ENCODE peak calls at places on chromosomes 5 and 9, in ten cellular contexts. One of them, this sample, is unnamed.
A peak's percentile ranks its signal among the peaks of the same experiment; 100 is the strongest.

GRCh38 chr5:79878721-79879336 is 112.2 kb downstream of the MTX3 start:
- DNase-seq in AG04449: no peak
- DNase-seq in fibroblast of mammary gland: peak; percentile 12
- DNase-seq in IMR-90: no peak
- DNase-seq in heart left ventricle: no peak
- DNase-seq in PC-3: peak; percentile 31
- DNase-seq in HCT116: peak; percentile 31
- DNase-seq in progenitor cell of endocrine pancreas: no peak
- DNase-seq in RWPE1: peak; percentile 33
- DNase-seq in A549: peak; percentile 11
- DNase-seq in this sample: no peak

GRCh38 chr5:128224336-128224735 is 140.8 kb downstream of the SLC12A2 start:
- DNase-seq in A549: no peak
- DNase-seq in AG04449: no peak
- DNase-seq in HCT116: no peak
- DNase-seq in RWPE1: no peak
- DNase-seq in PC-3: no peak
- DNase-seq in IMR-90: no peak
- DNase-seq in heart left ventricle: no peak
- DNase-seq in fibroblast of mammary gland: peak; percentile 29
- DNase-seq in progenitor cell of endocrine pancreas: no peak
- DNase-seq in this sample: no peak

GRCh38 chr9:69674741-69675438 is 2.7 kb upstream of the APBA1 start:
- DNase-seq in A549: no peak
- DNase-seq in IMR-90: peak; percentile 94
- DNase-seq in heart left ventricle: no peak
- DNase-seq in HCT116: no peak
- DNase-seq in AG04449: peak; percentile 87
- DNase-seq in fibroblast of mammary gland: peak; percentile 94
- DNase-seq in PC-3: peak; percentile 53
- DNase-seq in RWPE1: peak; percentile 47
- DNase-seq in progenitor cell of endocrine pancreas: no peak
- DNase-seq in this sample: no peak

GRCh38 chr5:1054018-1054798 is 45.6 kb downstream of the NKD2 start:
- DNase-seq in RWPE1: no peak
- DNase-seq in AG04449: no peak
- DNase-seq in PC-3: no peak
- DNase-seq in heart left ventricle: peak; percentile 30
- DNase-seq in A549: no peak
- DNase-seq in progenitor cell of endocrine pancreas: no peak
- DNase-seq in HCT116: no peak
- DNase-seq in IMR-90: no peak
- DNase-seq in fibroblast of mammary gland: no peak
- DNase-seq in this sample: no peak

GRCh38 chr5:40383719-40384651 is 295.7 kb upstream of the PTGER4 start:
- DNase-seq in PC-3: peak; percentile 92
- DNase-seq in HCT116: no peak
- DNase-seq in fibroblast of mammary gland: peak; percentile 64
- DNase-seq in RWPE1: peak; percentile 56
- DNase-seq in heart left ventricle: no peak
- DNase-seq in progenitor cell of endocrine pancreas: no peak
- DNase-seq in A549: peak; percentile 23
- DNase-seq in IMR-90: peak; percentile 87
- DNase-seq in AG04449: peak; percentile 57
- DNase-seq in this sample: no peak

GRCh38 chr5:34022131-34022705 is 14.4 kb upstream of the AMACR start:
- DNase-seq in IMR-90: peak; percentile 47
- DNase-seq in fibroblast of mammary gland: peak; percentile 30
- DNase-seq in PC-3: peak; percentile 59
- DNase-seq in AG04449: no peak
- DNase-seq in HCT116: no peak
- DNase-seq in A549: no peak
- DNase-seq in progenitor cell of endocrine pancreas: no peak
- DNase-seq in RWPE1: no peak
- DNase-seq in heart left ventricle: no peak
- DNase-seq in this sample: no peak

GRCh38 chr5:99940540-99940939 is 594.6 kb upstream of the FAM174A start:
- DNase-seq in RWPE1: no peak
- DNase-seq in PC-3: no peak
- DNase-seq in fibroblast of mammary gland: no peak
- DNase-seq in IMR-90: no peak
- DNase-seq in progenitor cell of endocrine pancreas: no peak
- DNase-seq in heart left ventricle: no peak
- DNase-seq in A549: no peak
- DNase-seq in HCT116: no peak
- DNase-seq in AG04449: no peak
- DNase-seq in this sample: no peak

GRCh38 chr5:159106569-159107282 is 7.0 kb upstream of the EBF1 start:
- DNase-seq in AG04449: no peak
- DNase-seq in IMR-90: peak; percentile 52
- DNase-seq in RWPE1: peak; percentile 80
- DNase-seq in HCT116: peak; percentile 33
- DNase-seq in progenitor cell of endocrine pancreas: peak; percentile 75
- DNase-seq in fibroblast of mammary gland: peak; percentile 77
- DNase-seq in PC-3: peak; percentile 69
- DNase-seq in A549: peak; percentile 73
- DNase-seq in heart left ventricle: peak; percentile 85
- DNase-seq in this sample: no peak

GRCh38 chr9:125431741-125432271 is 170.2 kb downstream of the GAPVD1 start:
- DNase-seq in fibroblast of mammary gland: no peak
- DNase-seq in PC-3: no peak
- DNase-seq in AG04449: no peak
- DNase-seq in RWPE1: no peak
- DNase-seq in A549: no peak
- DNase-seq in heart left ventricle: peak; percentile 18
- DNase-seq in progenitor cell of endocrine pancreas: no peak
- DNase-seq in IMR-90: no peak
- DNase-seq in HCT116: no peak
- DNase-seq in this sample: no peak

GRCh38 chr9:37286530-37287175 is 135.8 kb upstream of the GRHPR start:
- DNase-seq in HCT116: no peak
- DNase-seq in progenitor cell of endocrine pancreas: no peak
- DNase-seq in fibroblast of mammary gland: no peak
- DNase-seq in IMR-90: no peak
- DNase-seq in A549: no peak
- DNase-seq in PC-3: no peak
- DNase-seq in AG04449: no peak
- DNase-seq in heart left ventricle: no peak
- DNase-seq in RWPE1: no peak
- DNase-seq in this sample: no peak

GRCh38 chr9:75088646-75089368 is 493 bp downstream of the OSTF1 start:
- DNase-seq in heart left ventricle: peak; percentile 87
- DNase-seq in IMR-90: peak; percentile 68
- DNase-seq in HCT116: no peak
- DNase-seq in A549: peak; percentile 54
- DNase-seq in fibroblast of mammary gland: peak; percentile 74
- DNase-seq in RWPE1: peak; percentile 63
- DNase-seq in PC-3: peak; percentile 58
- DNase-seq in progenitor cell of endocrine pancreas: no peak
- DNase-seq in AG04449: no peak
- DNase-seq in this sample: peak; percentile 84

DNA sequence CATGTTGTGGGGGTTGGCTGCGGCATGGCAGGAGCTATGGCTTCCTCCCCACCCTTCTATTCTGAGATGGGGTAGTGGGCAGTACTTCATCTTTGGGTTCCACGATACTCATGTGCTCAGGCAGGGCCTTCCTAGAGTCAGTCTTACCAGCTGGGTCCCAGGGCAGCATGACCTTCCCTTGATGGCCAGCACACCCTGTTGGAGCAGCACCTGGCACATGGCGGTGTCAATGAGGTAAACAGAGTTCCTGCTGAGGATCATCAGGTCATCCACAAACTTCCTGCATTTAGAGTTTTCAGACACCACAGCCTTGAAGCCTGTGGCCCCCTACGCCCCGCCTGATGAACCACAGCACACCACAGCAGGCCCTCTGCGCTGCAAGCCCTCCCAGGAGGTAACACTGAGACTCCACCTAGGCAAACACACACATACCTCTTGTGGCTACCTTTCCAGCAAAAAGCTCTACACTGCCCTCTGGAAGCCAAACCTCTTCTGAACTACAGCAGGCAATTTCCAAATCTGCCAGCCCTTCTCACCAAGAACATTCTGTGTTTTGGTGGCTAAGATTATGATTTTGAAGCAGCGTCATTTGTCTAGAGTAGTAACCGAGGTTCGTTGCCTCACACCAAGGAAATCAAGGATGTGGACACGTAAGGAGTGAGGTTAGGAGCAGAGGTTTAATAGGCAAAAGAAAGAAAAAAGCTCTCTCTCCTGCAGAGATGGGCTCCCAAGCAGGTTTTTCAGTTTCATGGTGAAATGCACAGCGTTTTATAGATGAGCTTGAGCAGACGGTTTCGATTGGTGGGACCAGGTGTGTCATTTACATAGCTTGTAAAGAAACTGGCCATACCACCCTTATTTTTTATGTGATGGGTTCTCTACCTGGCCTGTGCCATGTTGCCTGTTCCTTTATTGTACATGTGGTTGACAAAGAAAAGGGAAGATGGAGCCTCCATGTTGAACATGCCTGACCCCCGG is 20.3 kb upstream of the TMEM174 start:
- DNase-seq in PC-3: peak; percentile 20
- DNase-seq in AG04449: no peak
- DNase-seq in heart left ventricle: no peak
- DNase-seq in RWPE1: no peak
- DNase-seq in fibroblast of mammary gland: no peak
- DNase-seq in A549: no peak
- DNase-seq in IMR-90: no peak
- DNase-seq in progenitor cell of endocrine pancreas: no peak
- DNase-seq in HCT116: peak; percentile 6
- DNase-seq in this sample: no peak
- TF ChIP-seq CTCF in PC-3: peak; percentile 29
- TF ChIP-seq CTCF in AG04449: no peak
- TF ChIP-seq CTCF in heart left ventricle: no peak
- TF ChIP-seq CTCF in RWPE1: no peak
- TF ChIP-seq CTCF in fibroblast of mammary gland: no peak
- TF ChIP-seq CTCF in A549: no peak
- TF ChIP-seq CTCF in IMR-90: no peak
- TF ChIP-seq CTCF in progenitor cell of endocrine pancreas: peak; percentile 17
- TF ChIP-seq CTCF in HCT116: peak; percentile 37
- TF ChIP-seq CTCF in this sample: no peak

DNA sequence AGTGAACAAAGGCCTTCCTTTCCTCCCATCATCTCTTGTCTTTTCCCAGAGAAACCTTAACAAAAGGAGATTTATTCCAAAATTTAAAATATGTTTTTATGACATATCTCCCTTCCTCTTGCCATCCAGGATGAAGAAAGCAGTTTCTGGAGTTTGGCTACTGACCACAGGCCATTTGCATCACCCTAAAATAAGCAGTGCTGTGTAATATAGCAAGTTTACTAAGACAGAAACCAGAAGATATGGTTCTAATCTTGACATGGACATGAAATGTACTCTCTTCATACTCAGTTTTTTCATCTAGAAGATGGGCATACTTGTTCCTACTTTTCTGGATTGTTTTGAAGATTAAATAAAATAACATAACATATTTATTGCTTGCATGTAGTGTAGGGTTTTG is 50.2 kb upstream of the ZFAND5 start:
- DNase-seq in RWPE1: no peak
- DNase-seq in IMR-90: no peak
- DNase-seq in A549: no peak
- DNase-seq in heart left ventricle: no peak
- DNase-seq in fibroblast of mammary gland: no peak
- DNase-seq in PC-3: no peak
- DNase-seq in AG04449: no peak
- DNase-seq in progenitor cell of endocrine pancreas: no peak
- DNase-seq in HCT116: no peak
- DNase-seq in this sample: no peak
- TF ChIP-seq CTCF in RWPE1: no peak
- TF ChIP-seq CTCF in IMR-90: no peak
- TF ChIP-seq CTCF in A549: no peak
- TF ChIP-seq CTCF in heart left ventricle: no peak
- TF ChIP-seq CTCF in fibroblast of mammary gland: no peak
- TF ChIP-seq CTCF in PC-3: no peak
- TF ChIP-seq CTCF in AG04449: no peak
- TF ChIP-seq CTCF in progenitor cell of endocrine pancreas: no peak
- TF ChIP-seq CTCF in HCT116: no peak
- TF ChIP-seq CTCF in this sample: no peak

DNA sequence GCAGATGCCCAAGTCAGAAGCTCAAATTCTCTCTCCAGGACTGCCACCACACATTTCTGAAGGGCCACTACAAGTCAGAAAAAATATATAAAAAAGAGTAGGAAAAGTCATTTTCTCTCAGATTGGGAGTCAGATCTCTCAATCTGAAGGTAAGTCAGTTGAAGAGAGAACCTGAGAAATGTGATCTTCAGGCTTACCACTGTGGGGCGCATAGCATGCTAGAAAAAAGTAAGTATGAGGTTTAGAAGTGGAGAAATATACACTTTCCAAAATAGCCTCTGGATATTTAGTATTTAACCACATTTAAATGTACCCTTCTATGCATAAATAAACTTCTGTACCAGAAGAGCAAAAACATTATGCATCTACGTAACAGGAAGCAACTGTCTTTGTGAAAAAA is 800.7 kb upstream of the CTNND2 start:
- DNase-seq in RWPE1: no peak
- DNase-seq in AG04449: no peak
- DNase-seq in fibroblast of mammary gland: no peak
- DNase-seq in IMR-90: no peak
- DNase-seq in heart left ventricle: no peak
- DNase-seq in PC-3: peak; percentile 56
- DNase-seq in A549: no peak
- DNase-seq in HCT116: no peak
- DNase-seq in progenitor cell of endocrine pancreas: no peak
- DNase-seq in this sample: no peak
- TF ChIP-seq CTCF in RWPE1: no peak
- TF ChIP-seq CTCF in AG04449: no peak
- TF ChIP-seq CTCF in fibroblast of mammary gland: no peak
- TF ChIP-seq CTCF in IMR-90: no peak
- TF ChIP-seq CTCF in heart left ventricle: no peak
- TF ChIP-seq CTCF in PC-3: peak; percentile 81
- TF ChIP-seq CTCF in A549: no peak
- TF ChIP-seq CTCF in HCT116: no peak
- TF ChIP-seq CTCF in progenitor cell of endocrine pancreas: peak; percentile 47
- TF ChIP-seq CTCF in this sample: no peak

DNA sequence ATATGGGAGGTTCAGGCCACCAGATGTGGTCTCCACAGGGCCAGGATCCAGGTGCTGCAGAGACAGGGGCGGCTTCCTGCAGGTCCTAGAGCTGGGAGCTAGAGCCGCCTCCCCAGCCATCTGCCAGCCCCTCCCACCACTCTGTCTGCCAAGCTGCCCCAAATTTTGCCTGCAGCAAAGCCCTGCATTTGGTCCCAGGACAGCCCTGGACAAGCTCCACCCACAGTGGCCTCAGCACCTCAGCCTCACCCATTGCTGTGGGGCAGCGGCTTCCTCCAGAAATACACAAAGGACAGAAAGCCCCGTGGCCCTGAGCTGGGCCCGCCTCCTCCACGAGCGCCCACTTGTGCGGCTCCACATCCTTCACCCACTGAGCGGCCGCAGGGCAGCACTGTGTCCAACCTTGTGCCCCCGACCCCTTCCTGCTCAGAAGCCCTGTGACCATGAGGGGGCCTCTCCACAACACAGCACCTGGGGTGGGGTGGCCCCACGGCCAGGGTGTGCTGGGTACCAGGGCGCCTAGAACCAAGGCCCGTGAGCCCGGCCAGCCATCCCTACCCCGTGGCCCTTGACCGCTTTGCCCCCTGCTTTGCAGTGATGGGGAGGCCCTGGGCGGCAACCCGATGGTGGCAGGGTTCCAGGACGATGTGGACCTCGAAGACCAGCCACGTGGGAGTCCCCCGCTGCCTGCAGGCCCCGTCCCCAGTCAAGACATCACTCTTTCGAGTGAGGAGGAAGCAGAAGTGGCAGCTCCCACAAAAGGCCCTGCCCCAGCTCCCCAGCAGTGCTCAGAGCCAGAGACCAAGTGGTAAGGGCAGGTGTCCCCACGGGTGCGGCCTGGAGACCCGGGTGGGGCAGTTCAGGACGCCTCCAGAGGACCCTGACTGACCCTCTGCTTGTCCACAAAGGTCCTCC is 3.7 kb upstream of the AJM1 start:
- DNase-seq in fibroblast of mammary gland: no peak
- DNase-seq in IMR-90: no peak
- DNase-seq in heart left ventricle: no peak
- DNase-seq in HCT116: no peak
- DNase-seq in AG04449: no peak
- DNase-seq in A549: no peak
- DNase-seq in progenitor cell of endocrine pancreas: no peak
- DNase-seq in RWPE1: no peak
- DNase-seq in PC-3: no peak
- DNase-seq in this sample: no peak
- TF ChIP-seq CTCF in fibroblast of mammary gland: no peak
- TF ChIP-seq CTCF in IMR-90: no peak
- TF ChIP-seq CTCF in heart left ventricle: no peak
- TF ChIP-seq CTCF in HCT116: no peak
- TF ChIP-seq CTCF in AG04449: no peak
- TF ChIP-seq CTCF in A549: no peak
- TF ChIP-seq CTCF in progenitor cell of endocrine pancreas: no peak
- TF ChIP-seq CTCF in RWPE1: no peak
- TF ChIP-seq CTCF in PC-3: no peak
- TF ChIP-seq CTCF in this sample: no peak